ENCODE peak calls at places on chromosomes 4 and X, in eight cellular contexts. One of them, this sample, is unnamed.

GRCh38 chrX:153831435-153832150 is 1.2 kb upstream of the PDZD4 start:
- DNase-seq in skeletal muscle cell: no peak
- DNase-seq in DMS79 treated with DMSO at 0.1 percent for 48 hours: no peak
- DNase-seq in NCI-H1105: no peak
- DNase-seq in T-helper 2 cell: no peak
- DNase-seq in ELR: no peak
- DNase-seq in left kidney: no peak
- DNase-seq in mesendoderm: no peak
- DNase-seq in this sample: no peak

GRCh38 chrX:109848451-109849050 is 115.5 kb upstream of the ACSL4 start:
- DNase-seq in T-helper 2 cell: no peak
- DNase-seq in mesendoderm: peak
- DNase-seq in left kidney: no peak
- DNase-seq in ELR: no peak
- DNase-seq in NCI-H1105: no peak
- DNase-seq in skeletal muscle cell: no peak
- DNase-seq in DMS79 treated with DMSO at 0.1 percent for 48 hours: no peak
- DNase-seq in this sample: no peak

GRCh38 chr4:128337863-128338262 is 50.2 kb upstream of the PGRMC2 start:
- DNase-seq in ELR: no peak
- DNase-seq in mesendoderm: no peak
- DNase-seq in NCI-H1105: no peak
- DNase-seq in left kidney: no peak
- DNase-seq in skeletal muscle cell: no peak
- DNase-seq in T-helper 2 cell: no peak
- DNase-seq in DMS79 treated with DMSO at 0.1 percent for 48 hours: no peak
- DNase-seq in this sample: no peak

GRCh38 chr4:145538636-145539035 is 57.0 kb downstream of the SMAD1 start:
- DNase-seq in mesendoderm: no peak
- DNase-seq in NCI-H1105: no peak
- DNase-seq in left kidney: peak
- DNase-seq in skeletal muscle cell: no peak
- DNase-seq in ELR: no peak
- DNase-seq in DMS79 treated with DMSO at 0.1 percent for 48 hours: no peak
- DNase-seq in T-helper 2 cell: no peak
- DNase-seq in this sample: no peak

GRCh38 chr4:37795796-37796195 is 30.7 kb upstream of the PGM2 start:
- DNase-seq in mesendoderm: no peak
- DNase-seq in left kidney: no peak
- DNase-seq in NCI-H1105: no peak
- DNase-seq in skeletal muscle cell: no peak
- DNase-seq in T-helper 2 cell: no peak
- DNase-seq in ELR: no peak
- DNase-seq in DMS79 treated with DMSO at 0.1 percent for 48 hours: no peak
- DNase-seq in this sample: no peak

GRCh38 chr4:27790911-27791310 is 930.3 kb downstream of the STIM2 start:
- DNase-seq in left kidney: no peak
- DNase-seq in ELR: peak
- DNase-seq in mesendoderm: peak
- DNase-seq in skeletal muscle cell: peak
- DNase-seq in DMS79 treated with DMSO at 0.1 percent for 48 hours: no peak
- DNase-seq in NCI-H1105: no peak
- DNase-seq in T-helper 2 cell: no peak
- DNase-seq in this sample: no peak

GRCh38 chr4:2059726-2060577 is 825 bp downstream of the NAT8L start:
- DNase-seq in left kidney: peak
- DNase-seq in NCI-H1105: no peak
- DNase-seq in mesendoderm: no peak
- DNase-seq in ELR: peak
- DNase-seq in DMS79 treated with DMSO at 0.1 percent for 48 hours: no peak
- DNase-seq in T-helper 2 cell: peak
- DNase-seq in skeletal muscle cell: no peak
- DNase-seq in this sample: no peak

GRCh38 chr4:113584407-113585150 is 177.0 kb downstream of the CAMK2D start:
- DNase-seq in T-helper 2 cell: no peak
- DNase-seq in mesendoderm: peak
- DNase-seq in skeletal muscle cell: peak
- DNase-seq in NCI-H1105: no peak
- DNase-seq in ELR: peak
- DNase-seq in left kidney: peak
- DNase-seq in DMS79 treated with DMSO at 0.1 percent for 48 hours: no peak
- DNase-seq in this sample: no peak

GRCh38 chr4:13089659-13089998 is 394.5 kb downstream of the RAB28 start:
- DNase-seq in mesendoderm: no peak
- DNase-seq in DMS79 treated with DMSO at 0.1 percent for 48 hours: peak
- DNase-seq in left kidney: no peak
- DNase-seq in NCI-H1105: no peak
- DNase-seq in T-helper 2 cell: no peak
- DNase-seq in ELR: no peak
- DNase-seq in skeletal muscle cell: no peak
- DNase-seq in this sample: no peak

GRCh38 chr4:84319124-84319523 is 180.0 kb downstream of the NKX6-1 start:
- DNase-seq in T-helper 2 cell: no peak
- DNase-seq in skeletal muscle cell: peak
- DNase-seq in left kidney: no peak
- DNase-seq in ELR: no peak
- DNase-seq in mesendoderm: no peak
- DNase-seq in DMS79 treated with DMSO at 0.1 percent for 48 hours: no peak
- DNase-seq in NCI-H1105: no peak
- DNase-seq in this sample: no peak

GRCh38 chr4:88341227-88342192 is 37.1 kb upstream of the HERC6 start:
- DNase-seq in skeletal muscle cell: peak
- DNase-seq in NCI-H1105: no peak
- DNase-seq in T-helper 2 cell: no peak
- DNase-seq in ELR: peak
- DNase-seq in mesendoderm: no peak
- DNase-seq in DMS79 treated with DMSO at 0.1 percent for 48 hours: peak
- DNase-seq in left kidney: peak
- DNase-seq in this sample: no peak

GRCh38 chr4:89899157-89899556 is 4.5 kb downstream of the MMRN1 start:
- DNase-seq in DMS79 treated with DMSO at 0.1 percent for 48 hours: no peak
- DNase-seq in NCI-H1105: no peak
- DNase-seq in skeletal muscle cell: no peak
- DNase-seq in T-helper 2 cell: no peak
- DNase-seq in left kidney: no peak
- DNase-seq in ELR: no peak
- DNase-seq in mesendoderm: no peak
- DNase-seq in this sample: no peak

GRCh38 chrX:71454222-71454621 is 78.7 kb upstream of the OGT start:
- DNase-seq in DMS79 treated with DMSO at 0.1 percent for 48 hours: no peak
- DNase-seq in left kidney: no peak
- DNase-seq in T-helper 2 cell: no peak
- DNase-seq in skeletal muscle cell: no peak
- DNase-seq in ELR: peak
- DNase-seq in NCI-H1105: no peak
- DNase-seq in mesendoderm: no peak
- DNase-seq in this sample: no peak

GRCh38 chrX:39766085-39766726 is 331.6 kb downstream of the BCOR start:
- DNase-seq in skeletal muscle cell: no peak
- DNase-seq in left kidney: peak
- DNase-seq in T-helper 2 cell: peak
- DNase-seq in mesendoderm: no peak
- DNase-seq in ELR: no peak
- DNase-seq in NCI-H1105: no peak
- DNase-seq in DMS79 treated with DMSO at 0.1 percent for 48 hours: no peak
- DNase-seq in this sample: peak

GRCh38 chr4:55215087-55215486 is 89.7 kb upstream of the KDR start:
- DNase-seq in skeletal muscle cell: no peak
- DNase-seq in mesendoderm: no peak
- DNase-seq in left kidney: no peak
- DNase-seq in DMS79 treated with DMSO at 0.1 percent for 48 hours: no peak
- DNase-seq in NCI-H1105: no peak
- DNase-seq in ELR: no peak
- DNase-seq in T-helper 2 cell: no peak
- DNase-seq in this sample: no peak